ENCODE peak calls at places on chromosomes 6 and 20, in ten cellular contexts. W is H4; J is stimulated activated CD4-positive, alpha-beta T cell treated with anti-CD3 and anti-CD28 coated beads, Interleukin-12 subunit alpha, Interleukin-12 subunit beta, amount 100 ng/mL, for 24 hours; Z is WTC11; E is T-cell; U is T-helper 1 cell; H is activated T-cell treated with anti-CD3 and anti-CD28 coated beads for 48 hours; M is mammary epithelial cell; S is CD8-positive, alpha-beta T cell; R is retinal pigment epithelial cell. N is an unnamed sample.

GRCh38 chr6:141700836-141701235 is 431.9 kb upstream of the GJE1 start:
- DNase-seq in W (no peak), J (no peak), Z (no peak), E (no peak), U (no peak), H (no peak), M (no peak), S (no peak), R (peak), N (no peak)

GRCh38 chr20:52524865-52525264 is 333.3 kb upstream of the ZFP64 start:
- DNase-seq in W (no peak), J (no peak), Z (no peak), E (no peak), U (no peak), H (no peak), M (no peak), S (no peak), R (no peak), N (no peak)

GRCh38 chr6:152401978-152402377 is 235.2 kb downstream of the SYNE1 start:
- DNase-seq in W (peak), J (no peak), Z (no peak), E (no peak), U (no peak), H (no peak), M (peak), S (no peak), R (peak), N (no peak)

GRCh38 chr6:23505021-23505420 is 621.0 kb upstream of the NRSN1 start:
- DNase-seq in W (no peak), J (no peak), Z (no peak), E (no peak), U (no peak), H (no peak), M (no peak), S (no peak), R (no peak), N (no peak)

GRCh38 chr20:59151820-59152219 is 11.8 kb upstream of the ZNF831 start:
- DNase-seq in W (no peak), J (no peak), Z (no peak), E (peak), U (no peak), H (no peak), M (no peak), S (no peak), R (no peak), N (peak)

GRCh38 chr6:106253194-106253593 is 72.4 kb downstream of the ATG5 start:
- DNase-seq in W (peak), J (no peak), Z (no peak), E (no peak), U (no peak), H (no peak), M (peak), S (no peak), R (no peak), N (no peak)

GRCh38 chr20:3180319-3180718 is 7.0 kb upstream of the LZTS3 start:
- DNase-seq in W (no peak), J (no peak), Z (no peak), E (no peak), U (no peak), H (no peak), M (no peak), S (no peak), R (no peak), N (no peak)

GRCh38 chr6:13275435-13275989 is 52.8 kb downstream of the TBC1D7 start:
- DNase-seq in W (no peak), J (no peak), Z (no peak), E (no peak), U (no peak), H (no peak), M (no peak), S (no peak), R (no peak), N (no peak)

GRCh38 chr20:60131375-60131774 is 173.2 kb downstream of the CDH26 start:
- DNase-seq in W (no peak), J (no peak), Z (no peak), E (no peak), U (no peak), H (no peak), M (no peak), S (no peak), R (no peak), N (no peak)

GRCh38 chr6:347951-348859 is 43.3 kb upstream of the IRF4 start:
- DNase-seq in W (no peak), J (no peak), Z (no peak), E (no peak), U (no peak), H (no peak), M (no peak), S (no peak), R (no peak), N (no peak)

GRCh38 chr6:29236634-29237033 is 64.9 kb upstream of the OR14J1 start:
- DNase-seq in W (no peak), J (no peak), Z (no peak), E (no peak), U (no peak), H (no peak), M (no peak), S (no peak), R (no peak), N (no peak)

GRCh38 chr6:29419516-29419915 is 4.8 kb downstream of the OR12D1 start:
- DNase-seq in W (no peak), J (no peak), Z (no peak), E (no peak), U (no peak), H (no peak), M (peak), S (no peak), R (peak), N (no peak)

GRCh38 chr6:108622601-108623335 is 62.1 kb downstream of the FOXO3 start:
- DNase-seq in W (peak), J (no peak), Z (no peak), E (no peak), U (no peak), H (no peak), M (peak), S (no peak), R (peak), N (no peak)

GRCh38 chr6:132830236-132830799 is 15.9 kb downstream of the RPS12 start:
- DNase-seq in W (no peak), J (no peak), Z (no peak), E (no peak), U (no peak), H (no peak), M (no peak), S (no peak), R (no peak), N (no peak)

GRCh38 chr20:8389381-8390368 is 257.6 kb downstream of the PLCB1 start:
- DNase-seq in W (no peak), J (no peak), Z (no peak), E (no peak), U (no peak), H (no peak), M (peak), S (no peak), R (no peak), N (no peak)

GRCh38 chr6:116280161-116280959 is 630 bp upstream of the TSPYL1 start:
- DNase-seq in W (no peak), J (no peak), Z (no peak), E (no peak), U (no peak), H (no peak), M (no peak), S (no peak), R (no peak), N (no peak)

GRCh38 chr6:81126150-81126549 is 626.3 kb downstream of the TENT5A start:
- DNase-seq in W (no peak), J (no peak), Z (no peak), E (no peak), U (no peak), H (no peak), M (no peak), S (no peak), R (no peak), N (no peak)

GRCh38 chr20:62978559-62978938 is 26.0 kb downstream of the SLC17A9 start:
- DNase-seq in W (no peak), J (no peak), Z (no peak), E (no peak), U (no peak), H (no peak), M (no peak), S (no peak), R (no peak), N (no peak)

GRCh38 chr20:59455392-59456341 is 148.7 kb upstream of the PHACTR3 start:
- DNase-seq in W (no peak), J (no peak), Z (no peak), E (no peak), U (no peak), H (no peak), M (peak), S (no peak), R (no peak), N (no peak)

GRCh38 chr6:21064716-21065340 is 528.7 kb upstream of the SOX4 start:
- DNase-seq in W (no peak), J (no peak), Z (no peak), E (no peak), U (no peak), H (no peak), M (peak), S (no peak), R (no peak), N (no peak)